ENCODE peak calls at places on chromosomes 3 and 15, in seven cellular contexts. T, C, F, Q, M, Y and B are unnamed samples.

GRCh38 chr3:17747184-17747889 is 4.9 kb upstream of the TBC1D5 start:
- DNase-seq in T (no peak), C (no peak), F (no peak), Q (no peak), M (no peak), Y (no peak), B (no peak)

GRCh38 chr15:40618023-40618422 is 24.0 kb downstream of the KNL1 start:
- DNase-seq in T (no peak), C (no peak), F (no peak), Q (no peak), M (no peak), Y (no peak), B (no peak)

GRCh38 chr3:55765906-55766701 is 279.0 kb upstream of the WNT5A start:
- DNase-seq in T (peak; percentile 49), C (no peak), F (no peak), Q (no peak), M (no peak), Y (no peak), B (no peak)

GRCh38 chr15:82871577-82872484 is 62.4 kb downstream of the WHAMM start:
- DNase-seq in T (no peak), C (no peak), F (no peak), Q (no peak), M (no peak), Y (no peak), B (no peak)

GRCh38 chr3:47034868-47035489 is 55.5 kb downstream of the NBEAL2 start:
- DNase-seq in T (no peak), C (no peak), F (no peak), Q (no peak), M (no peak), Y (no peak), B (no peak)

GRCh38 chr3:124986153-124987143 is 51.9 kb upstream of the MUC13 start:
- DNase-seq in T (no peak), C (no peak), F (no peak), Q (no peak), M (no peak), Y (peak; percentile 78), B (no peak)

GRCh38 chr15:49610166-49610918 is 10.3 kb downstream of the FAM227B start:
- DNase-seq in T (no peak), C (no peak), F (no peak), Q (no peak), M (no peak), Y (peak; percentile 19), B (no peak)

GRCh38 chr3:157166559-157166958 is 6.6 kb upstream of the CCNL1 start:
- DNase-seq in T (no peak), C (no peak), F (no peak), Q (no peak), M (no peak), Y (no peak), B (no peak)

GRCh38 chr3:50164056-50164455 is 8.9 kb downstream of the SEMA3F start:
- DNase-seq in T (no peak), C (no peak), F (peak; percentile 97), Q (no peak), M (no peak), Y (no peak), B (no peak)

GRCh38 chr15:79002631-79003030 is 57.8 kb upstream of the CTSH start:
- DNase-seq in T (no peak), C (no peak), F (no peak), Q (no peak), M (no peak), Y (no peak), B (no peak)

GRCh38 chr15:38899300-38899699 is 334.7 kb upstream of the RASGRP1 start:
- DNase-seq in T (no peak), C (no peak), F (no peak), Q (no peak), M (no peak), Y (no peak), B (no peak)

GRCh38 chr3:38649500-38650247 is at the start of gene SCN5A:
- DNase-seq in T (peak; percentile 35), C (peak; percentile 49), F (peak; percentile 80), Q (peak; percentile 39), M (no peak), Y (peak; percentile 54), B (peak; percentile 29)

GRCh38 chr3:126753191-126754160 is 49.4 kb downstream of the CHCHD6 start:
- DNase-seq in T (no peak), C (no peak), F (no peak), Q (no peak), M (no peak), Y (peak; percentile 80), B (no peak)

GRCh38 chr15:56910801-56911200 is 7.6 kb upstream of the TCF12 start:
- DNase-seq in T (no peak), C (no peak), F (no peak), Q (no peak), M (no peak), Y (no peak), B (no peak)

GRCh38 chr3:195596648-195597628 is 13.2 kb upstream of the APOD start:
- DNase-seq in T (no peak), C (no peak), F (no peak), Q (no peak), M (no peak), Y (no peak), B (no peak)

GRCh38 chr15:43134157-43134637 is 811 bp downstream of the TMEM62 start:
- DNase-seq in T (no peak), C (no peak), F (no peak), Q (peak; percentile 22), M (no peak), Y (no peak), B (no peak)

GRCh38 chr3:193981534-193981933 is 154.4 kb upstream of the HES1 start:
- DNase-seq in T (no peak), C (no peak), F (no peak), Q (no peak), M (no peak), Y (peak; percentile 40), B (no peak)

GRCh38 chr15:35293353-35294130 is 208.4 kb upstream of the NANOGP8 start:
- DNase-seq in T (no peak), C (no peak), F (no peak), Q (no peak), M (no peak), Y (peak; percentile 85), B (no peak)

GRCh38 chr3:11423868-11424267 is 151.7 kb downstream of the ATG7 start:
- DNase-seq in T (no peak), C (peak; percentile 14), F (no peak), Q (no peak), M (no peak), Y (no peak), B (no peak)

GRCh38 chr15:48781002-48781401 is 29.9 kb downstream of the CEP152 start:
- DNase-seq in T (no peak), C (no peak), F (no peak), Q (no peak), M (no peak), Y (no peak), B (no peak)

GRCh38 chr3:177287231-177287630 is 89.9 kb upstream of the TBL1XR1 start:
- DNase-seq in T (no peak), C (no peak), F (no peak), Q (no peak), M (no peak), Y (no peak), B (no peak)

GRCh38 chr3:150544040-150544439 is 2.3 kb downstream of the SERP1 start:
- DNase-seq in T (no peak), C (no peak), F (no peak), Q (no peak), M (no peak), Y (no peak), B (no peak)

GRCh38 chr3:184805351-184806038 is 6.5 kb upstream of the VPS8 start:
- DNase-seq in T (no peak), C (no peak), F (no peak), Q (no peak), M (no peak), Y (no peak), B (no peak)

GRCh38 chr3:128620268-128620691 is 30.3 kb downstream of the RPN1 start:
- DNase-seq in T (no peak), C (peak; percentile 24), F (peak; percentile 63), Q (no peak), M (no peak), Y (no peak), B (no peak)

GRCh38 chr3:72414481-72415016 is 433.7 kb downstream of the SHQ1 start:
- DNase-seq in T (no peak), C (no peak), F (no peak), Q (no peak), M (no peak), Y (no peak), B (no peak)
- H3K4me1 ChIP-seq in T (peaks cover 10% of the 10 kb centered on the region), C (no peaks in the 10 kb centered on the region), F (peaks cover 14% of the 10 kb centered on the region), Q (peaks cover 45% of the 10 kb centered on the region), M (peaks cover 14% of the 10 kb centered on the region), Y (peaks cover 4% of the 10 kb centered on the region), B (peaks cover 8% of the 10 kb centered on the region)

DNA sequence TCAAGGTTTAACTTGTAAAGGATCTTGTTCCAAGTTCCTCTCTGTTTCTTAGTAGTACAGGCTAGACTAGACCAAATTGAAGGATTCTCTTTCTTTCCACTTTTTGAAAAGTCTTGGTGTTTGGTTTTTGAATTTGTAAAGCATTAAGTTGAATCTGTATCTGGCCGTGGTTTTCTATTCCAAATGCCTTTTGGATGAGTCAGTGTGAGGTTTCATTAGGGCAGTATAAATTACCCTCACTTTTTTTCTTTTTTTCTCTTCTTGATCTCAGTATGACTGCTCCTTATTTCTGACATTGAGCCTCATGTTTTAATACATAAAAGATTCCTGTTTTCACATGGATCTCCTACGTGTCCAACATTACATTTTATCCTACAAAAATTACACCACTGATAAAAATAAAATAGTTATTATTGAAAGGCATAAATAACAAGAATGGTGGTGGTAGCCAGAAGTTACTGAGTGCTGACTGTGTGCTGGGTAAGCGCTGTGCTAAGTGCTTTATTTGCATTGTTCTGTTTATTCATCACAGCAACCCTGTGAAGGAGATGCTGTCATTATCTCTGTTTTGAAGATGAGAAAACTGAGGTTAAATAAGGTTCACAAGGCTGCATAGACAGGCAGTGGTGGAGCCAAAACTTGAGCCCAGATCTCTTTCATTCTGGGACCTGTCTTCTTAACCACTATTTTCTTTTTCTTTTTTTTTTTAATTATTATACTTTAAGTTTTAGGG is 48.3 kb downstream of the MITF start:
- DNase-seq in T (no peak), C (no peak), F (no peak), Q (no peak), M (no peak), Y (peak; percentile 57), B (no peak)
- H3K4me1 ChIP-seq in T (no peaks in the 10 kb centered on the region), C (no peaks in the 10 kb centered on the region), F (peaks cover 6% of the 10 kb centered on the region), Q (no peaks in the 10 kb centered on the region), M (peaks cover 3% of the 10 kb centered on the region), Y (peaks cover 4% of the 10 kb centered on the region), B (no peaks in the 10 kb centered on the region)

GRCh38 chr15:66955001-66955516 is 110.3 kb upstream of the SMAD3 start:
- DNase-seq in T (no peak), C (no peak), F (no peak), Q (no peak), M (no peak), Y (peak; percentile 52), B (no peak)
- H3K4me1 ChIP-seq in T (no peaks in the 10 kb centered on the region), C (no peaks in the 10 kb centered on the region), F (no peaks in the 10 kb centered on the region), Q (no peaks in the 10 kb centered on the region), M (no peaks in the 10 kb centered on the region), Y (no peaks in the 10 kb centered on the region), B (no peaks in the 10 kb centered on the region)

DNA sequence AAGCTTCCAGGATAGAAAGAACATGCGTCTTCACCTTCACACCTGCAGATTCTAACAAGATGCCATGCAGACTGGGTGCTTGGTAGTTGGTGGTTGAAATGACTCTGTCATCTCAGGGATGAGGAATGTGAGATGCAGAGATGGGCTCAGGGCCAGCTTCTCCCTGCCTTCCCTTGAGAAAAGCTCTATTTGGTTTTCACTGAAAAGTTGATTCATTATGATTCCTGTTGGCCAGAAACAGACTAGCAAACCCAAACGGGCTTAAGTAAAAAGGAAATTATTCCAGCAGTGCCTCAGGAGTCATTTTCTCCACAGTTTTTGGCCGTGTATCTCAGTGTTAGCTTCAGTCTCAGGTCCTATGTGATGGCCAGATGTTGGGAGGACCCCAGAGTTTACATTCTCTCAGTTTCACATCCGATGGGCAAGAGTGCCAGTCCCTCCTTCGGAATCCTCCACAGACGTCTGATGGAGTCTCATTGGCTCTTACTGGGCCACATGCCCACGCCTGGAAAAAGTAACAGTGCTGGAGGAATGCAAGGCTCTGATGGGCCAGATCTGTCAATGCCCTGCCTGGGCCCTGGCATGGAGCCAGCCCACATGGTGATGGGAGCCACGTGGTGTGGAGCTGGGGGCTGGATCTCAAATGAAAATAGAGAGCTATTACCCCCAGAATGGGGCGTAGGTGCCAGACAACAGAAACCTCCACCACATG is 22.3 kb upstream of the SACM1L start:
- DNase-seq in T (no peak), C (no peak), F (peak; percentile 89), Q (no peak), M (no peak), Y (no peak), B (no peak)
- H3K4me1 ChIP-seq in T (no peaks in the 10 kb centered on the region), C (peaks cover 25% of the 10 kb centered on the region), F (peaks cover 8% of the 10 kb centered on the region), Q (peaks cover 19% of the 10 kb centered on the region), M (no peaks in the 10 kb centered on the region), Y (no peaks in the 10 kb centered on the region), B (peaks cover 14% of the 10 kb centered on the region)